ENCODE peak calls at places on chromosomes 13 and 19, in six cellular contexts. A is transverse colon, P is Caco-2, S is lower lobe of right lung, H is breast epithelium, X is Peyer's patch. W is an unnamed sample. For H3K9me3 and H3K4me1, the result is how much of the 10 kb centered on the place peaks cover.

GRCh38 chr13:104773775-104774174 is 1707.6 kb upstream of the SLC10A2 start:
- DNase-seq in A (no peak), P (no peak), S (no peak), H (no peak), X (no peak), W (no peak)

GRCh38 chr13:24692541-24692940 is 12.3 kb downstream of the ATP12A start:
- DNase-seq in A (no peak), P (no peak), S (no peak), H (no peak), X (no peak), W (no peak)

GRCh38 chr19:5804516-5805464 is at the start of gene NRTN:
- DNase-seq in A (peak), P (no peak), S (no peak), H (no peak), X (peak), W (no peak)

GRCh38 chr19:35140207-35140897 is 1.7 kb downstream of the FXYD1 start:
- DNase-seq in A (no peak), P (no peak), S (no peak), H (no peak), X (peak), W (peak)

GRCh38 chr13:58461217-58461616 is 829.7 kb downstream of the PCDH17 start:
- DNase-seq in A (no peak), P (no peak), S (no peak), H (no peak), X (no peak), W (no peak)

GRCh38 chr13:46577656-46578589 is 25.0 kb downstream of the LRCH1 start:
- DNase-seq in A (no peak), P (no peak), S (no peak), H (no peak), X (no peak), W (no peak)

GRCh38 chr19:3276341-3276799 is 51.9 kb downstream of the CELF5 start:
- DNase-seq in A (peak), P (peak), S (peak), H (no peak), X (peak), W (peak)

GRCh38 chr13:77000475-77000874 is 8.6 kb downstream of the CLN5 start:
- DNase-seq in A (no peak), P (no peak), S (no peak), H (no peak), X (no peak), W (no peak)

GRCh38 chr19:14361824-14362223 is 19.4 kb upstream of the ADGRE5 start:
- DNase-seq in A (no peak), P (peak), S (no peak), H (no peak), X (peak), W (no peak)

GRCh38 chr13:28684257-28684656 is 25.3 kb downstream of the POMP start:
- DNase-seq in A (peak), P (peak), S (no peak), H (no peak), X (peak), W (peak)

GRCh38 chr19:45172173-45172572 is 5.9 kb downstream of the TRAPPC6A start:
- DNase-seq in A (no peak), P (no peak), S (no peak), H (no peak), X (no peak), W (no peak)

GRCh38 chr13:40082644-40083043 is 427.2 kb downstream of the COG6 start:
- DNase-seq in A (no peak), P (no peak), S (no peak), H (no peak), X (no peak), W (no peak)

GRCh38 chr19:34480971-34481821 is at the start of gene WTIP:
- DNase-seq in A (peak), P (peak), S (peak), H (peak), X (peak), W (peak)

GRCh38 chr13:98997738-98998641 is 20.1 kb upstream of the DOCK9 start:
- DNase-seq in A (no peak), P (no peak), S (no peak), H (no peak), X (peak), W (no peak)

GRCh38 chr13:110559429-110559943 is 2.0 kb downstream of the RAB20 start:
- DNase-seq in A (peak), P (no peak), S (peak), H (peak), X (peak), W (peak)

GRCh38 chr13:40496035-40496810 is 170.2 kb downstream of the FOXO1 start:
- DNase-seq in A (no peak), P (no peak), S (no peak), H (no peak), X (no peak), W (no peak)

GRCh38 chr13:98129059-98129741 is 13.7 kb upstream of the FARP1 start:
- DNase-seq in A (no peak), P (no peak), S (no peak), H (no peak), X (no peak), W (no peak)

GRCh38 chr19:36009220-36009619 is 607 bp upstream of the SYNE4 start:
- DNase-seq in A (peak), P (peak), S (peak), H (peak), X (peak), W (peak)

GRCh38 chr13:64239372-64239771 is 2823.7 kb upstream of the PCDH20 start:
- DNase-seq in A (no peak), P (no peak), S (no peak), H (no peak), X (no peak), W (no peak)

GRCh38 chr19:18386543-18387251 is 739 bp downstream of the GDF15 start:
- DNase-seq in A (peak), P (no peak), S (no peak), H (no peak), X (no peak), W (peak)

GRCh38 chr13:89695343-89696257 is 1651.9 kb upstream of the MIR17HG start:
- DNase-seq in A (peak), P (peak), S (no peak), H (no peak), X (no peak), W (no peak)

GRCh38 chr13:105773887-105774538 is 761.4 kb downstream of the EFNB2 start:
- DNase-seq in A (no peak), P (peak), S (no peak), H (no peak), X (no peak), W (no peak)

GRCh38 chr13:76314495-76314894 is 571.7 kb downstream of the KCTD12 start:
- DNase-seq in A (no peak), P (no peak), S (no peak), H (no peak), X (no peak), W (no peak)

DNA sequence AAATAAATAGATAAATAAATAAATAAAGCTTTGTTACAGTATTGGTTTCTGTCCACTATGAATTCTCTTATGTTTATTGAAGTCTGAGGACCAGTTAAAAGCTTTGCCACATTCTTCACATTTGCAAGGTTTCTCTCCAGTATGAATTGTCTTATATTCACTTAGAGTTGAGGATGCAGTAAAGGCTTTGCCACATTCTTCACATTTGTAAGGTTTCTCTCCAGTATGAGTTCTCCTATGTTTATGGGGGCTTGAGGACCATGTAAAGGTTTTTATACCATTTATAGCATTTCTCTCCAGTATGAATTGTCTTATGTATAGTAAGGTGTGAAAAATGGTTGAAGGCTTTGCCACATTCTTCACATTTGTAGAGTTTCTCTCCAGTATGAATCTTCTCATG is 168.3 kb downstream of the ZNF737 start:
- DNase-seq in A (no peak), P (no peak), S (no peak), H (no peak), X (no peak), W (no peak)
- H3K9me3 ChIP-seq in A (half or more), P (under half), S (half or more), H (half or more), X (under half), W (half or more)

GRCh38 chr13:32627793-32628192 is 41.5 kb downstream of the PDS5B start:
- DNase-seq in A (no peak), P (no peak), S (no peak), H (no peak), X (no peak), W (no peak)

GRCh38 chr13:32629313-32629712 is 43.1 kb downstream of the PDS5B start:
- DNase-seq in A (no peak), P (no peak), S (no peak), H (no peak), X (no peak), W (no peak)

GRCh38 chr13:32636711-32637110 is 50.5 kb downstream of the PDS5B start:
- DNase-seq in A (no peak), P (no peak), S (no peak), H (no peak), X (no peak), W (no peak)

GRCh38 chr13:32629866-32630265 is 43.6 kb downstream of the PDS5B start:
- DNase-seq in A (no peak), P (no peak), S (no peak), H (no peak), X (no peak), W (no peak)

GRCh38 chr13:32632343-32632910 is 46.2 kb downstream of the PDS5B start:
- DNase-seq in A (no peak), P (no peak), S (no peak), H (no peak), X (no peak), W (no peak)
- H3K4me1 ChIP-seq in A (under half), P (under half), S (under half), H (under half), X (under half), W (under half)

DNA sequence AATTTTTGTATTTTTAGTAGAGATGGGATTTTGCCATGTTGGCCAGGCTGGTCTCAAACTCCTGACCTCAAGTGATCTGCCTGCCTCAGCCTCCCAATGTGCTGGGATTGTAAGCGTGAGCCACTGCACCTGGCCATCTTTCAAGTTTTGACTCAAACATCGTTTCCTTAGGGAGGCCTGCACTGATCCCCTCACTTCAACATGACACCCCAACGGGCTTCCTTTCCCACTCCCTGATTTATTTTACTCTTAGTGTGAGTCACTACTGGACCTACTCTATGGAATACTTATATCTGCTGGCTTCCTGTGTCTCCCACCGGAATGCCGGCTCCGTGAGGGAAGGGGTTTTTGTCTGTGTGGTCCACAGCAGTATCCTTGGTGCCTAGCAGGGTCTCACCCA is 4.5 kb upstream of the ADAMTS10 start:
- DNase-seq in A (no peak), P (no peak), S (no peak), H (no peak), X (no peak), W (no peak)
- H3K9me3 ChIP-seq in A (under half), P (under half), S (under half), H (under half), X (under half), W (under half)

GRCh38 chr19:33393286-33394005 is 19.9 kb downstream of the CEBPG start:
- DNase-seq in A (no peak), P (peak), S (peak), H (peak), X (peak), W (peak)
- H3K4me1 ChIP-seq in A (under half), P (under half), S (half or more), H (half or more), X (under half), W (under half)

DNA sequence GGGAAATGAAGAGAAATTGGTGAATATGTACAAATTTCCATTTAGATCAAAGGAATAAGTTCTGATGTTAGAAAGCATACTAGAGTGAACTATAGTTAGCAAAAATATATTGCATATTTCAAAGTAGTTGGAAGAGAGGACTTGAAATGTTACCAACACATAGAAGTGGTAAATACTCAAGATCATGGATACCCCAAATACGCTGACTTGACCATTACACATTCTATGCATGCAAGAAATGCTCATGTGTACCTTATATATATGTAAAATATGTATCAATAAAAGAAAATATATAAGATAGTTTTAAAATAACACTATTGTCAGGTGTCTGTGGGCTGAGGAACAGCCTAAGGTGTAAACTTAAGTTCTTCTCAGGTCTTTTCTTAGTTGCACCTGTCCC is 14.6 kb upstream of the ZNF491 start:
- DNase-seq in A (no peak), P (no peak), S (no peak), H (no peak), X (no peak), W (no peak)
- H3K9me3 ChIP-seq in A (half or more), P (under half), S (half or more), H (half or more), X (under half), W (half or more)

GRCh38 chr19:10192922-10193321 is 1.8 kb downstream of the DNMT1 start:
- DNase-seq in A (no peak), P (no peak), S (no peak), H (no peak), X (no peak), W (no peak)

GRCh38 chr19:10191347-10191746 is 3.4 kb downstream of the DNMT1 start:
- DNase-seq in A (no peak), P (no peak), S (no peak), H (peak), X (no peak), W (no peak)

GRCh38 chr19:10194500-10195198 is at the start of gene DNMT1:
- DNase-seq in A (peak), P (peak), S (peak), H (peak), X (peak), W (peak)

GRCh38 chr19:10195199-10195519 is 406 bp upstream of the DNMT1 start:
- DNase-seq in A (no peak), P (no peak), S (no peak), H (no peak), X (no peak), W (no peak)

GRCh38 chr19:10193666-10194499 is 870 bp downstream of the DNMT1 start:
- DNase-seq in A (peak), P (no peak), S (no peak), H (no peak), X (no peak), W (peak)
- H3K4me1 ChIP-seq in A (under half), P (under half), S (under half), H (under half), X (under half), W (under half)

GRCh38 chr19:54552913-54553310 is 20.7 kb upstream of the LILRA2 start:
- DNase-seq in A (no peak), P (no peak), S (no peak), H (no peak), X (no peak), W (no peak)
- H3K9me3 ChIP-seq in A (under half), P (under half), S (under half), H (under half), X (under half), W (under half)

W was measured in mucosa of descending colon.